ENCODE peak calls at places on chromosomes 3 and 15, in seven cellular contexts. One of them, this sample, is unnamed.

GRCh38 chr3:160667452-160667851 is 9.5 kb upstream of the ARL14 start:
- DNase-seq in AG08395: peak
- DNase-seq in GM12865: peak
- DNase-seq in HT-29: peak
- DNase-seq in fibroblast of lung: peak
- DNase-seq in activated naive CD4-positive, alpha-beta T cell: no peak
- DNase-seq in stimulated activated CD4-positive, alpha-beta T cell treated with anti-CD3 and anti-CD28 coated beads, Interleukin-1b, Interleukin-23, amount 100 ng/mL, for 24 hours: no peak
- DNase-seq in this sample: no peak

GRCh38 chr15:93040288-93041158 is 48.5 kb downstream of the RGMA start:
- DNase-seq in AG08395: no peak
- DNase-seq in GM12865: no peak
- DNase-seq in HT-29: no peak
- DNase-seq in fibroblast of lung: no peak
- DNase-seq in activated naive CD4-positive, alpha-beta T cell: no peak
- DNase-seq in stimulated activated CD4-positive, alpha-beta T cell treated with anti-CD3 and anti-CD28 coated beads, Interleukin-1b, Interleukin-23, amount 100 ng/mL, for 24 hours: no peak
- DNase-seq in this sample: no peak

GRCh38 chr3:197392961-197393360 is 94.5 kb upstream of the DLG1 start:
- DNase-seq in AG08395: peak
- DNase-seq in GM12865: no peak
- DNase-seq in HT-29: no peak
- DNase-seq in fibroblast of lung: peak
- DNase-seq in activated naive CD4-positive, alpha-beta T cell: no peak
- DNase-seq in stimulated activated CD4-positive, alpha-beta T cell treated with anti-CD3 and anti-CD28 coated beads, Interleukin-1b, Interleukin-23, amount 100 ng/mL, for 24 hours: no peak
- DNase-seq in this sample: no peak

GRCh38 chr15:78000089-78000926 is 77.2 kb downstream of the TBC1D2B start:
- DNase-seq in AG08395: no peak
- DNase-seq in GM12865: peak
- DNase-seq in HT-29: peak
- DNase-seq in fibroblast of lung: peak
- DNase-seq in activated naive CD4-positive, alpha-beta T cell: peak
- DNase-seq in stimulated activated CD4-positive, alpha-beta T cell treated with anti-CD3 and anti-CD28 coated beads, Interleukin-1b, Interleukin-23, amount 100 ng/mL, for 24 hours: peak
- DNase-seq in this sample: peak

GRCh38 chr3:129619726-129620162 is 13.3 kb upstream of the PLXND1 start:
- DNase-seq in AG08395: no peak
- DNase-seq in GM12865: no peak
- DNase-seq in HT-29: no peak
- DNase-seq in fibroblast of lung: no peak
- DNase-seq in activated naive CD4-positive, alpha-beta T cell: no peak
- DNase-seq in stimulated activated CD4-positive, alpha-beta T cell treated with anti-CD3 and anti-CD28 coated beads, Interleukin-1b, Interleukin-23, amount 100 ng/mL, for 24 hours: no peak
- DNase-seq in this sample: no peak

GRCh38 chr3:377158-377561 is 180.6 kb downstream of the CHL1 start:
- DNase-seq in AG08395: no peak
- DNase-seq in GM12865: peak
- DNase-seq in HT-29: peak
- DNase-seq in fibroblast of lung: peak
- DNase-seq in activated naive CD4-positive, alpha-beta T cell: no peak
- DNase-seq in stimulated activated CD4-positive, alpha-beta T cell treated with anti-CD3 and anti-CD28 coated beads, Interleukin-1b, Interleukin-23, amount 100 ng/mL, for 24 hours: no peak
- DNase-seq in this sample: no peak

GRCh38 chr3:98906230-98906629 is 4.7 kb upstream of the DCBLD2 start:
- DNase-seq in AG08395: peak
- DNase-seq in GM12865: no peak
- DNase-seq in HT-29: no peak
- DNase-seq in fibroblast of lung: peak
- DNase-seq in activated naive CD4-positive, alpha-beta T cell: no peak
- DNase-seq in stimulated activated CD4-positive, alpha-beta T cell treated with anti-CD3 and anti-CD28 coated beads, Interleukin-1b, Interleukin-23, amount 100 ng/mL, for 24 hours: no peak
- DNase-seq in this sample: no peak

GRCh38 chr3:197793246-197793645 is 2.2 kb downstream of the LRCH3 start:
- DNase-seq in AG08395: no peak
- DNase-seq in GM12865: peak
- DNase-seq in HT-29: peak
- DNase-seq in fibroblast of lung: peak
- DNase-seq in activated naive CD4-positive, alpha-beta T cell: no peak
- DNase-seq in stimulated activated CD4-positive, alpha-beta T cell treated with anti-CD3 and anti-CD28 coated beads, Interleukin-1b, Interleukin-23, amount 100 ng/mL, for 24 hours: no peak
- DNase-seq in this sample: peak

GRCh38 chr15:99441871-99442267 is 123.9 kb upstream of the MEF2A start:
- DNase-seq in AG08395: no peak
- DNase-seq in GM12865: no peak
- DNase-seq in HT-29: no peak
- DNase-seq in fibroblast of lung: no peak
- DNase-seq in activated naive CD4-positive, alpha-beta T cell: no peak
- DNase-seq in stimulated activated CD4-positive, alpha-beta T cell treated with anti-CD3 and anti-CD28 coated beads, Interleukin-1b, Interleukin-23, amount 100 ng/mL, for 24 hours: no peak
- DNase-seq in this sample: no peak

GRCh38 chr15:39851505-39852082 is 68.5 kb downstream of the GPR176 start:
- DNase-seq in AG08395: no peak
- DNase-seq in GM12865: no peak
- DNase-seq in HT-29: no peak
- DNase-seq in fibroblast of lung: peak
- DNase-seq in activated naive CD4-positive, alpha-beta T cell: no peak
- DNase-seq in stimulated activated CD4-positive, alpha-beta T cell treated with anti-CD3 and anti-CD28 coated beads, Interleukin-1b, Interleukin-23, amount 100 ng/mL, for 24 hours: no peak
- DNase-seq in this sample: no peak

GRCh38 chr3:14410501-14411165 is 8.2 kb downstream of the SLC6A6 start:
- DNase-seq in AG08395: peak
- DNase-seq in GM12865: peak
- DNase-seq in HT-29: peak
- DNase-seq in fibroblast of lung: peak
- DNase-seq in activated naive CD4-positive, alpha-beta T cell: no peak
- DNase-seq in stimulated activated CD4-positive, alpha-beta T cell treated with anti-CD3 and anti-CD28 coated beads, Interleukin-1b, Interleukin-23, amount 100 ng/mL, for 24 hours: no peak
- DNase-seq in this sample: no peak

GRCh38 chr15:60442763-60443162 is 36.2 kb downstream of the ICE2 start:
- DNase-seq in AG08395: peak
- DNase-seq in GM12865: no peak
- DNase-seq in HT-29: no peak
- DNase-seq in fibroblast of lung: peak
- DNase-seq in activated naive CD4-positive, alpha-beta T cell: no peak
- DNase-seq in stimulated activated CD4-positive, alpha-beta T cell treated with anti-CD3 and anti-CD28 coated beads, Interleukin-1b, Interleukin-23, amount 100 ng/mL, for 24 hours: no peak
- DNase-seq in this sample: no peak

GRCh38 chr3:183991403-183991802 is 26.3 kb downstream of the ABCC5 start:
- DNase-seq in AG08395: no peak
- DNase-seq in GM12865: no peak
- DNase-seq in HT-29: no peak
- DNase-seq in fibroblast of lung: no peak
- DNase-seq in activated naive CD4-positive, alpha-beta T cell: no peak
- DNase-seq in stimulated activated CD4-positive, alpha-beta T cell treated with anti-CD3 and anti-CD28 coated beads, Interleukin-1b, Interleukin-23, amount 100 ng/mL, for 24 hours: no peak
- DNase-seq in this sample: no peak

GRCh38 chr3:128499724-128500275 is 6.8 kb upstream of the GATA2 start:
- DNase-seq in AG08395: peak
- DNase-seq in GM12865: no peak
- DNase-seq in HT-29: no peak
- DNase-seq in fibroblast of lung: peak
- DNase-seq in activated naive CD4-positive, alpha-beta T cell: no peak
- DNase-seq in stimulated activated CD4-positive, alpha-beta T cell treated with anti-CD3 and anti-CD28 coated beads, Interleukin-1b, Interleukin-23, amount 100 ng/mL, for 24 hours: no peak
- DNase-seq in this sample: no peak

GRCh38 chr3:126356373-126357298 is 572 bp downstream of the KLF15 start:
- DNase-seq in AG08395: no peak
- DNase-seq in GM12865: no peak
- DNase-seq in HT-29: peak
- DNase-seq in fibroblast of lung: no peak
- DNase-seq in activated naive CD4-positive, alpha-beta T cell: no peak
- DNase-seq in stimulated activated CD4-positive, alpha-beta T cell treated with anti-CD3 and anti-CD28 coated beads, Interleukin-1b, Interleukin-23, amount 100 ng/mL, for 24 hours: no peak
- DNase-seq in this sample: no peak

GRCh38 chr15:88586401-88587162 is 34.6 kb upstream of the AEN start:
- DNase-seq in AG08395: no peak
- DNase-seq in GM12865: no peak
- DNase-seq in HT-29: no peak
- DNase-seq in fibroblast of lung: peak
- DNase-seq in activated naive CD4-positive, alpha-beta T cell: no peak
- DNase-seq in stimulated activated CD4-positive, alpha-beta T cell treated with anti-CD3 and anti-CD28 coated beads, Interleukin-1b, Interleukin-23, amount 100 ng/mL, for 24 hours: no peak
- DNase-seq in this sample: no peak